ENCODE peak calls at places on chromosomes 6 and 20, in seven cellular contexts. One of them, this sample, is unnamed.

GRCh38 chr6:32664827-32665362 is 1.6 kb downstream of the HLA-DQB1 start:
- DNase-seq in lung: no peak
- DNase-seq in neural progenitor cell: peak
- DNase-seq in IMR-90: no peak
- DNase-seq in fibroblast of mammary gland: no peak
- DNase-seq in fibroblast of villous mesenchyme: no peak
- DNase-seq in Peyer's patch: no peak
- DNase-seq in this sample: no peak

GRCh38 chr6:30463651-30464618 is 25.4 kb upstream of the HLA-E start:
- DNase-seq in neural progenitor cell: no peak
- DNase-seq in IMR-90: peak
- DNase-seq in Peyer's patch: peak
- DNase-seq in fibroblast of mammary gland: peak
- DNase-seq in fibroblast of villous mesenchyme: peak
- DNase-seq in lung: no peak
- DNase-seq in this sample: peak

GRCh38 chr20:9408422-9409300 is 105.7 kb upstream of the LAMP5 start:
- DNase-seq in IMR-90: peak
- DNase-seq in Peyer's patch: no peak
- DNase-seq in lung: no peak
- DNase-seq in fibroblast of mammary gland: peak
- DNase-seq in fibroblast of villous mesenchyme: peak
- DNase-seq in neural progenitor cell: no peak
- DNase-seq in this sample: no peak

GRCh38 chr20:35443003-35443402 is 5.0 kb upstream of the GDF5 start:
- DNase-seq in IMR-90: peak
- DNase-seq in neural progenitor cell: no peak
- DNase-seq in lung: no peak
- DNase-seq in fibroblast of mammary gland: peak
- DNase-seq in fibroblast of villous mesenchyme: peak
- DNase-seq in Peyer's patch: no peak
- DNase-seq in this sample: peak

GRCh38 chr6:166729658-166730057 is 102.6 kb upstream of the RPS6KA2 start:
- DNase-seq in Peyer's patch: no peak
- DNase-seq in fibroblast of mammary gland: no peak
- DNase-seq in fibroblast of villous mesenchyme: no peak
- DNase-seq in IMR-90: no peak
- DNase-seq in neural progenitor cell: no peak
- DNase-seq in lung: no peak
- DNase-seq in this sample: no peak

GRCh38 chr6:40695750-40696415 is 108.7 kb upstream of the LRFN2 start:
- DNase-seq in Peyer's patch: no peak
- DNase-seq in neural progenitor cell: no peak
- DNase-seq in fibroblast of mammary gland: no peak
- DNase-seq in IMR-90: no peak
- DNase-seq in fibroblast of villous mesenchyme: no peak
- DNase-seq in lung: no peak
- DNase-seq in this sample: no peak

GRCh38 chr20:44651507-44652373 is at the start of gene ADA:
- DNase-seq in fibroblast of villous mesenchyme: peak
- DNase-seq in Peyer's patch: peak
- DNase-seq in neural progenitor cell: peak
- DNase-seq in lung: peak
- DNase-seq in IMR-90: peak
- DNase-seq in fibroblast of mammary gland: peak
- DNase-seq in this sample: peak

GRCh38 chr6:87700729-87701675 is 1.0 kb downstream of the AKIRIN2 start:
- DNase-seq in IMR-90: peak
- DNase-seq in lung: peak
- DNase-seq in fibroblast of mammary gland: peak
- DNase-seq in Peyer's patch: peak
- DNase-seq in neural progenitor cell: peak
- DNase-seq in fibroblast of villous mesenchyme: peak
- DNase-seq in this sample: no peak

GRCh38 chr6:133688705-133689492 is 200.0 kb upstream of the TCF21 start:
- DNase-seq in IMR-90: no peak
- DNase-seq in Peyer's patch: no peak
- DNase-seq in fibroblast of mammary gland: no peak
- DNase-seq in fibroblast of villous mesenchyme: no peak
- DNase-seq in lung: no peak
- DNase-seq in neural progenitor cell: no peak
- DNase-seq in this sample: no peak

GRCh38 chr20:62489186-62489939 is 13.6 kb upstream of the GATA5 start:
- DNase-seq in lung: no peak
- DNase-seq in fibroblast of mammary gland: no peak
- DNase-seq in IMR-90: no peak
- DNase-seq in neural progenitor cell: no peak
- DNase-seq in Peyer's patch: peak
- DNase-seq in fibroblast of villous mesenchyme: peak
- DNase-seq in this sample: peak

GRCh38 chr20:46350201-46350985 is 42.1 kb upstream of the CDH22 start:
- DNase-seq in neural progenitor cell: peak
- DNase-seq in fibroblast of villous mesenchyme: peak
- DNase-seq in fibroblast of mammary gland: peak
- DNase-seq in lung: no peak
- DNase-seq in Peyer's patch: no peak
- DNase-seq in IMR-90: peak
- DNase-seq in this sample: peak

GRCh38 chr6:6234963-6235362 is 85.5 kb downstream of the F13A1 start:
- DNase-seq in lung: no peak
- DNase-seq in neural progenitor cell: no peak
- DNase-seq in fibroblast of mammary gland: no peak
- DNase-seq in IMR-90: no peak
- DNase-seq in fibroblast of villous mesenchyme: no peak
- DNase-seq in Peyer's patch: no peak
- DNase-seq in this sample: no peak

GRCh38 chr6:41072836-41073202 is at the start of gene NFYA:
- DNase-seq in neural progenitor cell: peak
- DNase-seq in fibroblast of mammary gland: peak
- DNase-seq in Peyer's patch: peak
- DNase-seq in fibroblast of villous mesenchyme: peak
- DNase-seq in IMR-90: peak
- DNase-seq in lung: no peak
- DNase-seq in this sample: peak

GRCh38 chr6:142331075-142331551 is 29.3 kb downstream of the ADGRG6 start:
- DNase-seq in fibroblast of villous mesenchyme: peak
- DNase-seq in fibroblast of mammary gland: no peak
- DNase-seq in neural progenitor cell: peak
- DNase-seq in IMR-90: peak
- DNase-seq in lung: no peak
- DNase-seq in Peyer's patch: no peak
- DNase-seq in this sample: no peak

DNA sequence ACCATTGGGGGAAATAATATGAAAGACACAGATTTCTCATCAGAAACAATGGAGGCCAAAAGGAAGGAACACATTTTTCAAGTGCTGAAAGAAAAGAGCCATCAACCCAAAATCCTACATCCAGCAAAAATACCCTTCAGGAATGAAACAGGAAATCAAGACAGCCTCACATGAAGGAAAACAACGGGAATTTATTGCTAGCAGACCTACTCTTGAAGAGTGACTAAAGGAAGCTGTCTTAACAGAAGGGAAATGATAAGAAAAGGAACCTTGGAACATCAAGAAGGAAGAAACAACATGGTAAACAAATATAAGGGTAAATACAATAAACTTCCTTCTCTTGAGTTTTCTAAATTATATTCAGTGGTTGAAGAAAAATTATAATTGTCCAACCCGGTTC is 44.2 kb downstream of the RNF24 start:
- DNase-seq in IMR-90: no peak
- DNase-seq in fibroblast of mammary gland: no peak
- DNase-seq in neural progenitor cell: no peak
- DNase-seq in lung: no peak
- DNase-seq in Peyer's patch: no peak
- DNase-seq in fibroblast of villous mesenchyme: no peak
- DNase-seq in this sample: no peak
- H3K4me3 ChIP-seq in IMR-90: no peak
- H3K4me3 ChIP-seq in fibroblast of mammary gland: no peak
- H3K4me3 ChIP-seq in neural progenitor cell: no peak
- H3K4me3 ChIP-seq in lung: no peak
- H3K4me3 ChIP-seq in Peyer's patch: no peak
- H3K4me3 ChIP-seq in fibroblast of villous mesenchyme: no peak
- H3K4me3 ChIP-seq in this sample: no peak

DNA sequence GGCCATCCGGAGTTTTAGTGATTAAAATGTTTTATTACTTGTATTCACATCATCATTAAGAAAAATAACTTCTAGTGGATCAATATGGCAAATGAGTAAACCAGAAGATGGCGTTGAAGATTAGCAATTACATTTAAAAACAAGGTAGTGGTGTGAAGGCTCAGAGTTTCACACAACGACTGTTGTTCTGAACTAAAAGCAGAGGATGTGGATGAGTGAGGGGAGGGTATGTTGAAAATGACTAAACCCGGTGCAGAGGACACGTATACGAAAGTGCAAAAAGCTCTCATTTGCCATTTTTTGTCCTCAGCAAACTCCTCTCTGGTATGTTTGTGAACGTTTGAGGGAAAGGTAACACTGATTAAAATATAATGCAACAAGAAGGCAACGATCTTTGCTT is 1.9 kb upstream of the IRF4 start:
- DNase-seq in fibroblast of villous mesenchyme: no peak
- DNase-seq in IMR-90: no peak
- DNase-seq in neural progenitor cell: no peak
- DNase-seq in fibroblast of mammary gland: peak
- DNase-seq in Peyer's patch: no peak
- DNase-seq in lung: no peak
- DNase-seq in this sample: peak
- H3K4me3 ChIP-seq in fibroblast of villous mesenchyme: no peak
- H3K4me3 ChIP-seq in IMR-90: no peak
- H3K4me3 ChIP-seq in neural progenitor cell: no peak
- H3K4me3 ChIP-seq in fibroblast of mammary gland: no peak
- H3K4me3 ChIP-seq in Peyer's patch: no peak
- H3K4me3 ChIP-seq in lung: no peak
- H3K4me3 ChIP-seq in this sample: no peak

GRCh38 chr20:17602493-17602892 is 32.6 kb downstream of the DSTN start:
- DNase-seq in fibroblast of mammary gland: no peak
- DNase-seq in Peyer's patch: no peak
- DNase-seq in fibroblast of villous mesenchyme: no peak
- DNase-seq in IMR-90: no peak
- DNase-seq in lung: no peak
- DNase-seq in neural progenitor cell: no peak
- DNase-seq in this sample: no peak
- H3K4me3 ChIP-seq in fibroblast of mammary gland: no peak
- H3K4me3 ChIP-seq in Peyer's patch: no peak
- H3K4me3 ChIP-seq in fibroblast of villous mesenchyme: no peak
- H3K4me3 ChIP-seq in IMR-90: no peak
- H3K4me3 ChIP-seq in lung: no peak
- H3K4me3 ChIP-seq in neural progenitor cell: no peak
- H3K4me3 ChIP-seq in this sample: no peak

GRCh38 chr20:19121463-19121862 is 91.0 kb upstream of the SLC24A3 start:
- DNase-seq in Peyer's patch: peak
- DNase-seq in fibroblast of villous mesenchyme: no peak
- DNase-seq in fibroblast of mammary gland: no peak
- DNase-seq in IMR-90: no peak
- DNase-seq in lung: no peak
- DNase-seq in neural progenitor cell: no peak
- DNase-seq in this sample: no peak
- H3K4me3 ChIP-seq in Peyer's patch: no peak
- H3K4me3 ChIP-seq in fibroblast of villous mesenchyme: no peak
- H3K4me3 ChIP-seq in fibroblast of mammary gland: no peak
- H3K4me3 ChIP-seq in IMR-90: no peak
- H3K4me3 ChIP-seq in lung: no peak
- H3K4me3 ChIP-seq in neural progenitor cell: no peak
- H3K4me3 ChIP-seq in this sample: no peak

GRCh38 chr20:47687095-47687987 is 97.9 kb downstream of the SULF2 start:
- DNase-seq in IMR-90: no peak
- DNase-seq in fibroblast of mammary gland: no peak
- DNase-seq in Peyer's patch: no peak
- DNase-seq in lung: no peak
- DNase-seq in fibroblast of villous mesenchyme: no peak
- DNase-seq in neural progenitor cell: no peak
- DNase-seq in this sample: no peak
- H3K4me3 ChIP-seq in IMR-90: no peak
- H3K4me3 ChIP-seq in fibroblast of mammary gland: no peak
- H3K4me3 ChIP-seq in Peyer's patch: no peak
- H3K4me3 ChIP-seq in lung: no peak
- H3K4me3 ChIP-seq in fibroblast of villous mesenchyme: no peak
- H3K4me3 ChIP-seq in neural progenitor cell: no peak
- H3K4me3 ChIP-seq in this sample: no peak

GRCh38 chr6:71887006-71887743 is 825 bp downstream of the RIMS1 start:
- DNase-seq in lung: no peak
- DNase-seq in neural progenitor cell: peak
- DNase-seq in fibroblast of villous mesenchyme: no peak
- DNase-seq in IMR-90: no peak
- DNase-seq in fibroblast of mammary gland: no peak
- DNase-seq in Peyer's patch: peak
- DNase-seq in this sample: peak
- H3K4me3 ChIP-seq in lung: peak
- H3K4me3 ChIP-seq in neural progenitor cell: peak
- H3K4me3 ChIP-seq in fibroblast of villous mesenchyme: peak
- H3K4me3 ChIP-seq in IMR-90: peak
- H3K4me3 ChIP-seq in fibroblast of mammary gland: no peak
- H3K4me3 ChIP-seq in Peyer's patch: peak
- H3K4me3 ChIP-seq in this sample: peak

GRCh38 chr6:3206339-3207015 is 21.0 kb downstream of the TUBB2B start:
- DNase-seq in neural progenitor cell: no peak
- DNase-seq in Peyer's patch: no peak
- DNase-seq in fibroblast of mammary gland: no peak
- DNase-seq in IMR-90: no peak
- DNase-seq in fibroblast of villous mesenchyme: no peak
- DNase-seq in lung: no peak
- DNase-seq in this sample: no peak

GRCh38 chr6:3208096-3208774 is 19.2 kb downstream of the TUBB2B start:
- DNase-seq in fibroblast of mammary gland: peak
- DNase-seq in lung: no peak
- DNase-seq in fibroblast of villous mesenchyme: peak
- DNase-seq in IMR-90: peak
- DNase-seq in Peyer's patch: no peak
- DNase-seq in neural progenitor cell: no peak
- DNase-seq in this sample: no peak

GRCh38 chr6:3209114-3210023 is 18.1 kb downstream of the TUBB2B start:
- DNase-seq in neural progenitor cell: peak
- DNase-seq in Peyer's patch: peak
- DNase-seq in lung: peak
- DNase-seq in fibroblast of villous mesenchyme: peak
- DNase-seq in fibroblast of mammary gland: peak
- DNase-seq in IMR-90: peak
- DNase-seq in this sample: peak

GRCh38 chr6:3210024-3210610 is 17.3 kb downstream of the TUBB2B start:
- DNase-seq in lung: no peak
- DNase-seq in neural progenitor cell: no peak
- DNase-seq in Peyer's patch: no peak
- DNase-seq in fibroblast of mammary gland: no peak
- DNase-seq in IMR-90: peak
- DNase-seq in fibroblast of villous mesenchyme: no peak
- DNase-seq in this sample: no peak

GRCh38 chr6:3208775-3209113 is 18.7 kb downstream of the TUBB2B start:
- DNase-seq in IMR-90: no peak
- DNase-seq in fibroblast of mammary gland: no peak
- DNase-seq in Peyer's patch: no peak
- DNase-seq in lung: no peak
- DNase-seq in fibroblast of villous mesenchyme: no peak
- DNase-seq in neural progenitor cell: no peak
- DNase-seq in this sample: no peak
- H3K4me3 ChIP-seq in IMR-90: no peak
- H3K4me3 ChIP-seq in fibroblast of mammary gland: peak
- H3K4me3 ChIP-seq in Peyer's patch: no peak
- H3K4me3 ChIP-seq in lung: no peak
- H3K4me3 ChIP-seq in fibroblast of villous mesenchyme: no peak
- H3K4me3 ChIP-seq in neural progenitor cell: no peak
- H3K4me3 ChIP-seq in this sample: peak